ENCODE peak calls at places on chromosomes 2 and 18, in six cellular contexts. Y is mammary epithelial cell; U is PC-9; I is GM23338; K is tibial artery; G is CD8-positive, alpha-beta T cell. E is an unnamed sample.

GRCh38 chr2:47015206-47015605 is 99.6 kb upstream of the MCFD2 start:
- DNase-seq in Y (no peak), U (no peak), I (no peak), K (no peak), G (no peak), E (no peak)

GRCh38 chr2:230599854-230600253 is 112.8 kb upstream of the CAB39 start:
- DNase-seq in Y (no peak), U (no peak), I (no peak), K (no peak), G (no peak), E (no peak)

GRCh38 chr2:146108993-146109392 is 1589.1 kb upstream of the ZEB2 start:
- DNase-seq in Y (peak), U (no peak), I (no peak), K (no peak), G (no peak), E (no peak)

GRCh38 chr2:205370726-205371125 is 311.6 kb upstream of the NRP2 start:
- DNase-seq in Y (no peak), U (no peak), I (no peak), K (no peak), G (no peak), E (no peak)

GRCh38 chr2:119158563-119159347 is at the start of gene C1QL2:
- DNase-seq in Y (peak), U (no peak), I (peak), K (no peak), G (no peak), E (no peak)

GRCh38 chr2:111171337-111171930 is 50.7 kb downstream of the BCL2L11 start:
- DNase-seq in Y (peak), U (peak), I (no peak), K (no peak), G (no peak), E (no peak)

GRCh38 chr2:100818606-100819364 is 1.2 kb upstream of the NPAS2 start:
- DNase-seq in Y (peak), U (peak), I (peak), K (peak), G (no peak), E (peak)

GRCh38 chr2:98607741-98608117 is 583 bp downstream of the COA5 start:
- DNase-seq in Y (peak), U (no peak), I (no peak), K (no peak), G (no peak), E (no peak)

GRCh38 chr2:200631287-200631686 is 45.5 kb downstream of the AOX1 start:
- DNase-seq in Y (no peak), U (no peak), I (no peak), K (no peak), G (no peak), E (no peak)

GRCh38 chr2:225328192-225328591 is 71.3 kb upstream of the NYAP2 start:
- DNase-seq in Y (no peak), U (peak), I (peak), K (no peak), G (no peak), E (no peak)

GRCh38 chr18:2979027-2979570 is 33.8 kb downstream of the LPIN2 start:
- DNase-seq in Y (no peak), U (no peak), I (no peak), K (no peak), G (no peak), E (peak)

GRCh38 chr18:37778417-37779165 is 213.0 kb upstream of the CELF4 start:
- DNase-seq in Y (peak), U (peak), I (peak), K (no peak), G (no peak), E (no peak)

GRCh38 chr2:36555789-36556188 is 42.2 kb downstream of the FEZ2 start:
- DNase-seq in Y (no peak), U (no peak), I (no peak), K (no peak), G (no peak), E (no peak)

GRCh38 chr2:38528008-38528442 is 74.7 kb downstream of the HNRNPLL start:
- DNase-seq in Y (peak), U (peak), I (peak), K (no peak), G (no peak), E (no peak)

GRCh38 chr2:26222976-26223375 is 21.5 kb downstream of the HADHA start:
- DNase-seq in Y (no peak), U (no peak), I (no peak), K (no peak), G (no peak), E (no peak)

GRCh38 chr2:38907743-38908562 is 18.3 kb downstream of the ARHGEF33 start:
- DNase-seq in Y (peak), U (peak), I (no peak), K (no peak), G (no peak), E (no peak)

GRCh38 chr18:12076424-12077140 is 17.1 kb upstream of the ANKRD62 start:
- DNase-seq in Y (peak), U (peak), I (peak), K (no peak), G (no peak), E (no peak)

GRCh38 chr18:901769-902168 is 2.9 kb upstream of the ADCYAP1 start:
- DNase-seq in Y (no peak), U (no peak), I (no peak), K (no peak), G (no peak), E (no peak)

GRCh38 chr18:903703-904102 is 968 bp upstream of the ADCYAP1 start:
- DNase-seq in Y (peak), U (peak), I (peak), K (no peak), G (peak), E (peak)

GRCh38 chr18:905307-905947 is 756 bp downstream of the ADCYAP1 start:
- DNase-seq in Y (no peak), U (no peak), I (peak), K (no peak), G (no peak), E (no peak)

GRCh38 chr18:904135-905090 is at the start of gene ADCYAP1:
- DNase-seq in Y (no peak), U (no peak), I (peak), K (no peak), G (no peak), E (no peak)

GRCh38 chr18:902179-902718 is 2.4 kb upstream of the ADCYAP1 start:
- DNase-seq in Y (no peak), U (peak), I (peak), K (no peak), G (no peak), E (no peak)
- TF ChIP-seq CTCF in Y (no peak), U (peak), I (peak), K (no peak), G (no peak), E (peak)

GRCh38 chr2:120231974-120232635 is 8.9 kb upstream of the TMEM185B start:
- DNase-seq in Y (peak), U (peak), I (no peak), K (peak), G (peak), E (no peak)
- H3K4me3 ChIP-seq in Y (peak), U (no peak), I (no peak), K (peak), G (peak), E (no peak)

GRCh38 chr2:24409700-24410556 is 49.6 kb upstream of the ITSN2 start:
- DNase-seq in Y (peak), U (peak), I (peak), K (no peak), G (peak), E (peak)
- TF ChIP-seq CTCF in Y (peak), U (peak), I (peak), K (peak), G (peak), E (peak)

DNA sequence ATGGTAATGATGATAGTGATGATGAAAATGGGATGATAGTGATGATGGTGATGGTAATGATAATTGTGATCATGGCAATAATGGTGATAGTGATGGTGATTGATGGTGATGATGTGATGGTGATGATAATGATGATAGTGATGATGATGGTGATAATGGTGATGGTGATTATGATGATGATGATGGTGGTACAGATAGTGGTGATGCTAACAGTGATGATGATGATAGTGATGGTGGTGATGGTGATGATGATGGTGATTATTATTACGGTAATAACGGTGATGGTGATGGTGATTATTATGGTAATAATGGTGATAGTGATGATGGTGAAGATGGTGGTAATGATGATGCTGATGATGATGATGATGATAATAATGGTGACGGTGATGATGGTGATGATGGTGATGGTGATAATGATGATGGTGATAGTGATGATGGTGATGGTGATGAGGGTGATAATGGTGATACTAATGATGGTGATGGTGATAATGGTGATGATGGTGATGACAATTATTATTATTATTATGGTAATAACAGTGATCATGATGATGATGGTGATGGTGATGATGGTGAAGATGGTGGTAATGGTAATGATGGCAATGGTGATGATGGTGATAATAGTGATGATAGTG is 151.0 kb downstream of the ZNF516 start:
- DNase-seq in Y (no peak), U (no peak), I (no peak), K (no peak), G (no peak), E (no peak)
- H3K4me3 ChIP-seq in Y (no peak), U (no peak), I (no peak), K (no peak), G (no peak), E (no peak)

DNA sequence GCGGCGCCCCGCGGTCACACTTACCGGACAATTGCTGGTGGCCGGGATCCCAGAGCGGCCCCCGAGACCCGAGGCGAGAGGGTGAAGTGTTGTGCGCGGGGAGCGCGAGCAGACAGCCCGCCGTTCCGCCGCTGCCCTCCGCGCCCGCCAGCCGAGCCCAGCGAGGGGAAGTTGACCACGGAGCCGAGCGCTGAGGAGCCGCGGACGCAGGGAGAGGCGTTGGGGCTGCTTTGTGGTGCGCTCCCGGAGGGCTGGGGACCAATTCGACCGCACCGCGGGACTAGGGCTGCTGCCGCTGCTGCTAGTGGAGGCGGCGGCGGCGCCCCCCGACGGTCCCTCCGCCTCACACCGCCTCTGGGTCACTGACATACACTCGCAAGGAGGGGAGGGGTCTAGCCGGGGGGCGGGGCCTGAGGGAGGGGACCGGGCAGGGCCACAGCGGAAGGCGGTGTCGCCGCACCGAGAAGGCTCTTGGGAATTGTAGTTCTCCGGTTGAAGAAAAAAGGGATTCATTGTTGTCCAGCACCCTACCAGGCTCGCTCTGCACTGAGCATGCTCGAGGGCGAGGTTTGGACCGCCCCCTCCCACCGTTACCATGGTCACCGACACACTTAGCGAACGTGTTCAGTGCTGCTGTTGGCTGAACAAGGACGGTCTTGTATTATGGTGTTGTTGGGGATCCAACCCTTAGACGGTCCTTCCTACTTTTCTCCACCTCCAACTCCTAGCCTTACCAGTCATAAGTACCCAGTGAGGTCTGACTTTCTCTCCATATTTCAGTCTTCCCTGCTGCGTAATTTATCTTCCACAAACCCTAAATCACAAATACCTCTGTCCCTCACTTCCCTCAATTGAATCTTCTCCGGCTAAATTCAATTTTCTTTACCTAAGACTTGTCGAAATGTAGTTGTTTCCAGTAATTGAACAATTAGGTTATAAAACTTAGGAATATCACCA is at the start of gene PELI1:
- DNase-seq in Y (peak), U (peak), I (peak), K (peak), G (peak), E (peak)
- TF ChIP-seq CTCF in Y (no peak), U (peak), I (peak), K (peak), G (no peak), E (peak)

DNA sequence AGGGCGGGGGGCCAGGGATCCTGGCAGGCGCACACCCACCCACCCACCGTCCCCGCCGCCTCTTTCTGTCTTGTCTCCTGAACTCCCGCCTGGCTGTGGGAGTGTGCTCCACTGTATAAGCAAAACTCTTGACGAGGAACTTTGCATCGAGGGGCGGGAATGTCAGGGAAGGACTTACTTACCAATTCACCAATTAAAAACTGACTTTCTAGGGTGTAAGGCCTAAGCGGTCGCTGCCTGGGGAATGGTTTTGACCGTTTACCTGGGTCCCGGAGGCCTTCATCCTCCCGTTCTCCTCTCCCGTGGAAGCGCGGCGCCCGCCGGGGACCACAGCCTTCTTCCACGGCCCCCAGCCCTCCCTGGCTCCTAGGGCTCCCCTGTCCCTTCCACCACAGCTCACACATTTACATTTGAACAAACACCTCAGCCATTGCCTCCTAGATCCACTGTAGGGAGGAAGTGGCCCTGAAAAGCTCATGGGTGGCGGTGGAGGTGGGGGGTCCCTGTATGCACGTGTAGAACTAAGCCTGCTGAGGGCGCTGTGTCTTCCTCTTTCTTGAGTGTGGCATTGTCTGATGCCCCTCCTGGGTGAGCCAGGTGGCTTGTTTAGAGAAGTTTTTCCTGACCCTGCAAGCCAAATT is 8.9 kb downstream of the ASIC4 start:
- DNase-seq in Y (no peak), U (no peak), I (peak), K (no peak), G (no peak), E (no peak)
- H3K4me3 ChIP-seq in Y (no peak), U (no peak), I (peak), K (peak), G (no peak), E (no peak)

GRCh38 chr2:65387017-65387416 is 45.4 kb downstream of the SPRED2 start:
- DNase-seq in Y (no peak), U (no peak), I (no peak), K (no peak), G (no peak), E (no peak)
- TF ChIP-seq CTCF in Y (no peak), U (no peak), I (no peak), K (no peak), G (no peak), E (no peak)

GRCh38 chr2:51031004-51031791 is 734 bp downstream of the NRXN1 start:
- DNase-seq in Y (no peak), U (no peak), I (no peak), K (no peak), G (no peak), E (no peak)
- H3K4me3 ChIP-seq in Y (no peak), U (no peak), I (peak), K (no peak), G (no peak), E (no peak)

GRCh38 chr18:45441110-45441842 is 174.0 kb upstream of the SLC14A2 start:
- DNase-seq in Y (peak), U (no peak), I (peak), K (no peak), G (no peak), E (no peak)
- TF ChIP-seq CTCF in Y (peak), U (peak), I (peak), K (peak), G (no peak), E (peak)

GRCh38 chr2:104969564-104969963 is 68.3 kb upstream of the MRPS9 start:
- DNase-seq in Y (peak), U (no peak), I (peak), K (no peak), G (no peak), E (no peak)
- H3K4me3 ChIP-seq in Y (no peak), U (no peak), I (no peak), K (no peak), G (no peak), E (no peak)

E was measured in LNCaP clone FGC.